ENCODE peak calls at places on chromosomes 4 and X, in five cellular contexts. H, A, Z, V and E are unnamed samples.

GRCh38 chrX:48957477-48957826 is at the start of gene OTUD5:
- DNase-seq in A (no peak), Z (no peak), H (peak; percentile 94), V (no peak), E (no peak)

GRCh38 chrX:23493941-23494374 is 159.3 kb downstream of the PTCHD1 start:
- DNase-seq in A (peak; percentile 72), Z (no peak), V (no peak), H (no peak), E (peak; percentile 68)

GRCh38 chr4:177194906-177195305 is 114.8 kb upstream of the NEIL3 start:
- DNase-seq in Z (no peak), A (no peak), V (no peak), H (no peak), E (peak; percentile 43)

GRCh38 chr4:186685744-186686143 is 37.9 kb downstream of the FAT1 start:
- DNase-seq in A (peak; percentile 96), H (no peak), V (peak; percentile 92), Z (no peak), E (peak; percentile 87)

GRCh38 chr4:177107288-177107901 is 202.3 kb upstream of the NEIL3 start:
- DNase-seq in V (no peak), Z (no peak), H (no peak), A (peak; percentile 40), E (no peak)

GRCh38 chr4:104487105-104487504 is 7.6 kb downstream of the CXXC4 start:
- DNase-seq in H (peak; percentile 4), Z (no peak), V (no peak), A (peak; percentile 12), E (no peak)

GRCh38 chrX:78710146-78710545 is 37.4 kb upstream of the LPAR4 start:
- DNase-seq in H (no peak), V (peak; percentile 16), Z (no peak), A (peak; percentile 49), E (no peak)

GRCh38 chr4:23828779-23829178 is 61.1 kb downstream of the PPARGC1A start:
- DNase-seq in V (no peak), H (no peak), A (no peak), Z (no peak), E (no peak)

GRCh38 chrX:33175201-33175600 is 36.1 kb downstream of the DMD start:
- DNase-seq in V (no peak), Z (no peak), H (no peak), A (no peak), E (no peak)

GRCh38 chr4:121818215-121818614 is 5.5 kb downstream of the CCNA2 start:
- DNase-seq in Z (no peak), V (no peak), A (no peak), H (no peak), E (no peak)

GRCh38 chr4:169050308-169050707 is 40.3 kb upstream of the CBR4 start:
- DNase-seq in A (no peak), V (no peak), Z (no peak), H (no peak), E (no peak)

GRCh38 chrX:134592303-134592702 is 66.0 kb downstream of the PLAC1 start:
- DNase-seq in A (no peak), H (no peak), V (no peak), Z (no peak), E (no peak)

GRCh38 chr4:102625232-102625930 is 124.2 kb downstream of the NFKB1 start:
- DNase-seq in V (peak; percentile 54), A (no peak), H (peak; percentile 30), Z (peak; percentile 64), E (peak; percentile 38)

GRCh38 chrX:31268359-31268758 is 196.5 kb upstream of the FTHL17 start:
- DNase-seq in Z (no peak), V (peak; percentile 16), A (peak; percentile 15), H (no peak), E (no peak)

GRCh38 chrX:72142931-72143709 is 11.4 kb upstream of the RTL5 start:
- DNase-seq in H (no peak), V (no peak), Z (no peak), A (no peak), E (no peak)

GRCh38 chr4:88991746-88992145 is 65.2 kb downstream of the FAM13A start:
- DNase-seq in Z (no peak), V (peak; percentile 54), H (no peak), A (peak; percentile 75), E (peak; percentile 38)

GRCh38 chr4:15778191-15778741 is at the start of gene CD38:
- DNase-seq in H (peak; percentile 78), Z (peak; percentile 60), A (no peak), V (no peak), E (no peak)

GRCh38 chrX:140766024-140766611 is 56.6 kb downstream of the LINC00632 start:
- DNase-seq in H (peak; percentile 61), V (peak; percentile 66), Z (peak; percentile 43), A (peak; percentile 49), E (peak; percentile 76)

GRCh38 chr4:183823394-183823793 is 81.7 kb upstream of the STOX2 start:
- DNase-seq in H (no peak), A (peak; percentile 85), V (peak; percentile 41), Z (no peak), E (peak; percentile 79)

GRCh38 chr4:81807927-81808672 is 336.4 kb upstream of the RASGEF1B start:
- DNase-seq in Z (no peak), V (no peak), H (no peak), A (no peak), E (peak; percentile 39)

GRCh38 chr4:7844247-7844991 is 95.2 kb downstream of the AFAP1 start:
- DNase-seq in V (peak; percentile 99), Z (peak; percentile 88), A (peak; percentile 100), H (peak; percentile 73), E (peak; percentile 89)

GRCh38 chrX:120549483-120550452 is 11.0 kb downstream of the CUL4B start:
- DNase-seq in Z (no peak), V (peak; percentile 94), H (no peak), A (peak; percentile 97), E (peak; percentile 88)

GRCh38 chr4:8882239-8882638 is 10.6 kb upstream of the HMX1 start:
- DNase-seq in Z (no peak), A (no peak), H (peak; percentile 64), V (no peak), E (no peak)

GRCh38 chr4:183362916-183363542 is 40.8 kb upstream of the CLDN24 start:
- DNase-seq in V (peak; percentile 57), Z (no peak), H (no peak), A (peak; percentile 52), E (no peak)

GRCh38 chrX:50799531-50799961 is 14.4 kb downstream of the SHROOM4 start:
- DNase-seq in H (no peak), Z (no peak), A (peak; percentile 82), V (peak; percentile 56), E (no peak)

GRCh38 chrX:153791104-153791852 is 2.9 kb downstream of the IDH3G start:
- DNase-seq in Z (no peak), H (no peak), A (no peak), V (no peak), E (no peak)

GRCh38 chrX:64976673-64977040 is 407 bp upstream of the ZC4H2 start:
- DNase-seq in H (no peak), A (no peak), V (no peak), Z (peak; percentile 26), E (no peak)

GRCh38 chr4:148574502-148574901 is 132.3 kb upstream of the NR3C2 start:
- DNase-seq in A (peak; percentile 63), Z (no peak), V (peak; percentile 72), H (no peak), E (no peak)

GRCh38 chrX:80747832-80748231 is 61.8 kb downstream of the BRWD3 start:
- DNase-seq in A (peak; percentile 24), H (no peak), V (peak; percentile 16), Z (no peak), E (no peak)

GRCh38 chr4:88755454-88755853 is 57.8 kb upstream of the NAP1L5 start:
- DNase-seq in Z (no peak), V (no peak), A (no peak), H (no peak), E (no peak)

GRCh38 chr4:87047281-87047798 is 112.5 kb downstream of the AFF1 start:
- DNase-seq in A (no peak), Z (no peak), V (no peak), H (no peak), E (no peak)

GRCh38 chr4:87046111-87046510 is 111.3 kb downstream of the AFF1 start:
- DNase-seq in Z (no peak), H (no peak), A (peak; percentile 47), V (peak; percentile 12), E (no peak)

GRCh38 chr4:87044511-87045369 is 109.9 kb downstream of the AFF1 start:
- DNase-seq in H (peak; percentile 43), Z (no peak), A (no peak), V (no peak), E (no peak)

GRCh38 chr4:87042986-87043820 is 108.4 kb downstream of the AFF1 start:
- DNase-seq in H (no peak), A (no peak), V (no peak), Z (no peak), E (no peak)

DNA sequence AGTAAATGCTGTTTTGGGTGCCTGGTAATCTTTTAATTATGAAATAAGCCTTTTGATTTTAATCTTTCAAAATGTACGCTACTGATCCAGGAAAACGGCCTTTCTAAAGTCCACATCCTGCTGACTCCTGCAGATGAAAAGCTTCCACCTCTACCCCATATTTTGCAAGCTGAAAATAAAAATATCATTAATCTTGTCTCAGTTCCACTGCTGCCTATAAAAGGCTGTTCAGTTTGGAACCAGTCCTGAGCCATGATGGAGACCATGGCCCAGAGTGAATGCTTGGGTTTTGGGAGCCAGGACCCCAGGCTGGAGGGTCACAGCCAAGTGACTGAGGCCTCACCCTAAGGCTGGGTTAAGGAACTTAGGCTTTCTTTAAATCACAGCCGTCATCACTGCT is 110.8 kb downstream of the AFF1 start:
- DNase-seq in A (no peak), V (no peak), Z (no peak), H (no peak), E (no peak)
- H4K20me1 ChIP-seq in A (no peaks in the 10 kb centered on the region), V (peaks cover 21% of the 10 kb centered on the region), Z (no peaks in the 10 kb centered on the region), H (no peaks in the 10 kb centered on the region), E (no peaks in the 10 kb centered on the region)

GRCh38 chr4:158970786-158971185 is 132.1 kb upstream of the RAPGEF2 start:
- DNase-seq in H (no peak), A (peak; percentile 39), V (peak; percentile 18), Z (no peak), E (no peak)
- H2AFZ ChIP-seq in H (no peak overlapping the region), A (no peak overlapping the region), V (no peak overlapping the region), Z (no peak overlapping the region), E (no peak overlapping the region)

GRCh38 chr4:80206111-80206510 is 8.8 kb downstream of the PRDM8 start:
- DNase-seq in Z (no peak), V (no peak), H (no peak), A (no peak), E (no peak)
- H4K20me1 ChIP-seq in Z (peaks cover 4% of the 10 kb centered on the region), V (peaks cover 4% of the 10 kb centered on the region), H (no peaks in the 10 kb centered on the region), A (no peaks in the 10 kb centered on the region), E (no peaks in the 10 kb centered on the region)

DNA sequence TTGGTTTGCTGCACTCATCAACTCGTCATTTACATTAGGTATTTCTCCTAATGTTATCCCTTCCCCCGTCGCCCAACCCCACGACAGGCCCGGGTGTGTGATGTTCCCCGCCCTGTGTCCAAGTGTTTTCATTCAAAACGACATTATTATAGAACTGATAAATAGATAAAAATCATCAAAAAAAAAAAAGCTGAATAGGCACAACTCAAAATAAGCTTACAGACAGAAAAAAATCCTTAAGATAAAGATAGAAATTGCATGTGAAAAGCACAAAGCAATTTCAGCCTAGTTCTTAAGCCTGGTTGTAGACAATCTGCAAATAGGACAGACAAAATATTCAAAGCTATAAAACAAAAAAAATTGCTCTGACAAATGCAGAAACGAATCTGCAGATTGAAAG is 142.9 kb upstream of the LNX1 start:
- DNase-seq in H (no peak), Z (no peak), V (no peak), A (no peak), E (no peak)
- H2AFZ ChIP-seq in H (peak overlapping the region; percentile 1), Z (no peak overlapping the region), V (no peak overlapping the region), A (no peak overlapping the region), E (peak overlapping the region; percentile 18)